ENCODE peak calls at places on chromosome 4, in nine cellular contexts. U is WTC11; T is effector CD4-positive, alpha-beta T cell; V is AG08396; W is fibroblast of the aortic adventitia; H is right cardiac atrium; R is C1 segment of cervical spinal cord; C is activated CD8-positive, alpha-beta memory T cell treated with anti-CD3 and anti-CD28 coated beads, Interleukin-2, amount 50 U/mL, for 48 hours; F is midbrain. E is an unnamed sample.

GRCh38 chr4:27350161-27350560 is 489.5 kb downstream of the STIM2 start:
- DNase-seq in T (no peak), R (no peak), C (no peak), U (no peak), V (no peak), H (no peak), W (peak; percentile 52), F (no peak), E (no peak)

GRCh38 chr4:1208266-1208961 is 36.0 kb upstream of the SPON2 start:
- DNase-seq in C (no peak), F (no peak), H (peak; percentile 22), T (no peak), R (no peak), W (no peak), V (no peak), U (no peak), E (peak; percentile 30)

GRCh38 chr4:8291036-8291682 is 21.6 kb downstream of the HTRA3 start:
- DNase-seq in U (no peak), V (no peak), F (no peak), W (no peak), T (no peak), H (peak; percentile 14), R (no peak), C (no peak), E (no peak)

GRCh38 chr4:184932343-184932742 is 85.9 kb upstream of the HELT start:
- DNase-seq in U (no peak), R (no peak), H (no peak), W (no peak), C (no peak), V (no peak), F (no peak), T (no peak), E (no peak)

GRCh38 chr4:54626113-54626512 is 31.6 kb upstream of the KIT start:
- DNase-seq in T (no peak), R (no peak), C (no peak), H (no peak), V (no peak), U (no peak), F (no peak), W (no peak), E (no peak)

GRCh38 chr4:172708184-172708583 is 460.4 kb upstream of the GALNT7 start:
- DNase-seq in R (no peak), C (no peak), V (no peak), U (no peak), W (no peak), H (no peak), F (no peak), T (no peak), E (peak; percentile 9)

GRCh38 chr4:106652095-106652494 is 283.5 kb upstream of the GIMD1 start:
- DNase-seq in C (no peak), W (no peak), U (no peak), H (no peak), R (no peak), F (no peak), T (no peak), V (no peak), E (no peak)

GRCh38 chr4:185201983-185202962 is 1.5 kb downstream of the CFAP97 start:
- DNase-seq in F (no peak), H (no peak), C (no peak), T (peak; percentile 49), W (peak; percentile 61), R (no peak), U (no peak), V (peak; percentile 23), E (no peak)

GRCh38 chr4:39808231-39808749 is 110.4 kb downstream of the UBE2K start:
- DNase-seq in V (no peak), F (no peak), H (no peak), W (no peak), U (no peak), T (no peak), C (no peak), R (no peak), E (no peak)

E was measured in transverse colon.